ENCODE peak calls at places on chromosomes 5 and 9, in nine cellular contexts. M is effector memory CD4-positive, alpha-beta T cell; I is fibroblast of lung; C is hepatocyte; Q is GM23338; V is dermis blood vessel endothelial cell; R is omental fat pad; J is AG09319; A is fibroblast of gingiva. O is an unnamed sample.

GRCh38 chr5:65126192-65126591 is 355.5 kb downstream of the ADAMTS6 start:
- DNase-seq in R (no peak), A (peak; percentile 43), V (no peak), C (no peak), I (peak; percentile 76), Q (no peak), M (no peak), J (no peak), O (no peak)

GRCh38 chr5:112878760-112879159 is 17.7 kb downstream of the SRP19 start:
- DNase-seq in V (peak; percentile 41), M (peak; percentile 50), J (no peak), R (no peak), A (no peak), I (peak; percentile 75), C (peak; percentile 30), Q (peak; percentile 19), O (no peak)

GRCh38 chr5:136047858-136048257 is 19.1 kb downstream of the TGFBI start:
- DNase-seq in C (no peak), R (no peak), M (no peak), J (no peak), I (peak; percentile 58), Q (no peak), V (no peak), A (no peak), O (no peak)

GRCh38 chr9:134396258-134396742 is 70.0 kb downstream of the RXRA start:
- DNase-seq in Q (no peak), R (no peak), M (peak; percentile 40), I (no peak), C (no peak), A (no peak), J (no peak), V (no peak), O (no peak)

GRCh38 chr5:142734904-142735190 is 35.3 kb upstream of the ARHGAP26 start:
- DNase-seq in C (no peak), M (no peak), V (no peak), I (no peak), R (no peak), Q (no peak), J (no peak), A (no peak), O (no peak)

GRCh38 chr9:89821081-89821480 is 216.3 kb downstream of the GADD45G start:
- DNase-seq in I (peak; percentile 71), M (no peak), A (no peak), Q (peak; percentile 55), J (no peak), V (no peak), C (no peak), R (no peak), O (no peak)

GRCh38 chr9:125815568-125815967 is 68.4 kb downstream of the PBX3 start:
- DNase-seq in R (no peak), A (no peak), M (no peak), Q (peak; percentile 27), I (peak; percentile 82), C (no peak), J (no peak), V (peak; percentile 29), O (no peak)

GRCh38 chr5:33524476-33524875 is 83.7 kb downstream of the TARS1 start:
- DNase-seq in R (no peak), A (peak; percentile 9), V (no peak), M (no peak), I (no peak), Q (no peak), C (no peak), J (no peak), O (no peak)

GRCh38 chr9:37958154-37958553 is 54.2 kb upstream of the SLC25A51 start:
- DNase-seq in I (no peak), R (no peak), Q (no peak), A (no peak), J (no peak), C (no peak), M (no peak), V (no peak), O (no peak)

GRCh38 chr5:177369050-177369912 is 11.6 kb downstream of the RGS14 start:
- DNase-seq in C (peak; percentile 57), A (no peak), I (no peak), Q (peak; percentile 76), J (no peak), M (no peak), V (peak; percentile 58), R (no peak), O (no peak)

GRCh38 chr5:139117342-139117884 is 80.8 kb downstream of the SIL1 start:
- DNase-seq in I (no peak), Q (no peak), R (no peak), A (no peak), C (no peak), M (no peak), V (no peak), J (no peak), O (no peak)

GRCh38 chr5:34656001-34656699 is at the start of gene RAI14:
- DNase-seq in R (peak; percentile 38), C (peak; percentile 92), I (peak; percentile 87), Q (peak; percentile 87), V (peak; percentile 94), A (peak; percentile 83), M (peak; percentile 12), J (peak; percentile 77), O (no peak)

GRCh38 chr9:15417626-15418025 is 5.0 kb upstream of the SNAPC3 start:
- DNase-seq in Q (peak; percentile 46), M (no peak), I (no peak), C (no peak), A (no peak), R (no peak), V (no peak), J (no peak), O (no peak)

GRCh38 chr9:72691671-72692070 is 170.3 kb downstream of the TMC1 start:
- DNase-seq in J (no peak), C (no peak), I (no peak), R (no peak), A (no peak), V (no peak), M (no peak), Q (no peak), O (no peak)

GRCh38 chr5:131379723-131380122 is 115.9 kb downstream of the CDC42SE2 start:
- DNase-seq in C (peak; percentile 11), J (no peak), A (peak; percentile 33), M (peak; percentile 73), I (peak; percentile 83), Q (no peak), R (no peak), V (peak; percentile 96), O (no peak)

GRCh38 chr9:113541019-113541900 is 77.7 kb downstream of the RGS3 start:
- DNase-seq in V (peak; percentile 36), C (peak; percentile 74), I (peak; percentile 59), Q (peak; percentile 80), M (no peak), A (peak; percentile 44), J (no peak), R (no peak), O (no peak)

GRCh38 chr5:127001621-127002296 is 28.6 kb downstream of the MARCHF3 start:
- DNase-seq in I (peak; percentile 98), R (no peak), C (peak; percentile 23), M (no peak), V (peak; percentile 71), A (peak; percentile 73), J (no peak), Q (no peak), O (peak; percentile 92)

GRCh38 chr5:73858786-73859185 is 232.8 kb downstream of the ARHGEF28 start:
- DNase-seq in V (no peak), Q (no peak), A (peak; percentile 65), M (no peak), J (no peak), I (no peak), R (no peak), C (no peak), O (no peak)

GRCh38 chr9:33164138-33164809 is 2.9 kb downstream of the B4GALT1 start:
- DNase-seq in M (no peak), V (no peak), R (no peak), Q (no peak), J (no peak), I (no peak), C (no peak), A (peak; percentile 69), O (no peak)

GRCh38 chr5:138177936-138178515 is 404 bp downstream of the BRD8 start:
- DNase-seq in V (peak; percentile 56), J (no peak), R (no peak), A (peak; percentile 19), M (no peak), I (peak; percentile 14), Q (peak; percentile 65), C (peak; percentile 72), O (no peak)